ENCODE peak calls at places on chromosomes 1 and 21, in eight cellular contexts. E, X, D, U, P, V, Q and Z are unnamed samples.

GRCh38 chr1:2396059-2396458 is 4.4 kb downstream of the RER1 start:
- DNase-seq in E (no peak), X (peak), D (no peak), U (no peak), P (no peak), V (no peak), Q (no peak), Z (no peak)

GRCh38 chr1:26360051-26360806 is 6.3 kb upstream of the CRYBG2 start:
- DNase-seq in E (no peak), X (peak), D (peak), U (peak), P (no peak), V (no peak), Q (peak), Z (no peak)

GRCh38 chr1:61782771-61783170 is 40.5 kb downstream of the PATJ start:
- DNase-seq in E (no peak), X (no peak), D (peak), U (peak), P (no peak), V (no peak), Q (peak), Z (no peak)

GRCh38 chr1:84797603-84798002 is 95.4 kb downstream of the LPAR3 start:
- DNase-seq in E (no peak), X (no peak), D (no peak), U (no peak), P (no peak), V (no peak), Q (no peak), Z (no peak)

GRCh38 chr1:203751051-203751450 is 13.9 kb upstream of the LAX1 start:
- DNase-seq in E (no peak), X (no peak), D (no peak), U (no peak), P (no peak), V (no peak), Q (no peak), Z (no peak)

GRCh38 chr1:77832889-77833288 is 53.4 kb downstream of the MIGA1 start:
- DNase-seq in E (no peak), X (no peak), D (no peak), U (no peak), P (no peak), V (no peak), Q (no peak), Z (no peak)

GRCh38 chr21:42637602-42638041 is 15.8 kb upstream of the PDE9A start:
- DNase-seq in E (no peak), X (no peak), D (no peak), U (no peak), P (no peak), V (no peak), Q (no peak), Z (no peak)

GRCh38 chr21:38816400-38816973 is 10.8 kb downstream of the ETS2 start:
- DNase-seq in E (no peak), X (no peak), D (no peak), U (no peak), P (no peak), V (no peak), Q (no peak), Z (no peak)

GRCh38 chr1:206709322-206709721 is 24.6 kb downstream of the MAPKAPK2 start:
- DNase-seq in E (no peak), X (no peak), D (no peak), U (no peak), P (no peak), V (no peak), Q (no peak), Z (no peak)

GRCh38 chr1:117815926-117816325 is 113.5 kb downstream of the GDAP2 start:
- DNase-seq in E (no peak), X (peak), D (no peak), U (no peak), P (no peak), V (no peak), Q (no peak), Z (no peak)